ENCODE peak calls at places on chromosomes 16 and 17, in seven cellular contexts. One of them, this sample, is unnamed. For H3K4me1, the result is how much of the 10 kb centered on the place peaks cover.

GRCh38 chr17:81824595-81824994 is 8.5 kb downstream of the MCRIP1 start:
- DNase-seq in adrenal gland: no peak
- DNase-seq in tibial artery: no peak
- DNase-seq in mesendoderm: no peak
- DNase-seq in small intestine: no peak
- DNase-seq in upper lobe of right lung: no peak
- DNase-seq in psoas muscle: no peak
- DNase-seq in this sample: no peak

GRCh38 chr17:63961355-63962207 is 11.1 kb downstream of the SCN4A start:
- DNase-seq in adrenal gland: peak
- DNase-seq in tibial artery: peak
- DNase-seq in mesendoderm: peak
- DNase-seq in small intestine: peak
- DNase-seq in upper lobe of right lung: peak
- DNase-seq in psoas muscle: peak
- DNase-seq in this sample: peak

GRCh38 chr16:81437860-81438259 is 6.7 kb upstream of the CMIP start:
- DNase-seq in adrenal gland: no peak
- DNase-seq in tibial artery: no peak
- DNase-seq in mesendoderm: no peak
- DNase-seq in small intestine: no peak
- DNase-seq in upper lobe of right lung: no peak
- DNase-seq in psoas muscle: no peak
- DNase-seq in this sample: peak

GRCh38 chr17:68514809-68515208 is 2.6 kb downstream of the PRKAR1A start:
- DNase-seq in adrenal gland: no peak
- DNase-seq in tibial artery: no peak
- DNase-seq in mesendoderm: peak
- DNase-seq in small intestine: no peak
- DNase-seq in upper lobe of right lung: no peak
- DNase-seq in psoas muscle: no peak
- DNase-seq in this sample: no peak

GRCh38 chr16:49793244-49793643 is 62.7 kb downstream of the ZNF423 start:
- DNase-seq in adrenal gland: no peak
- DNase-seq in tibial artery: no peak
- DNase-seq in mesendoderm: no peak
- DNase-seq in small intestine: no peak
- DNase-seq in upper lobe of right lung: no peak
- DNase-seq in psoas muscle: no peak
- DNase-seq in this sample: no peak

GRCh38 chr16:85327731-85328664 is 215.7 kb upstream of the CIBAR2 start:
- DNase-seq in adrenal gland: no peak
- DNase-seq in tibial artery: no peak
- DNase-seq in mesendoderm: peak
- DNase-seq in small intestine: no peak
- DNase-seq in upper lobe of right lung: peak
- DNase-seq in psoas muscle: no peak
- DNase-seq in this sample: no peak

GRCh38 chr16:75455677-75456076 is 8.8 kb downstream of the TMEM170A start:
- DNase-seq in adrenal gland: no peak
- DNase-seq in tibial artery: no peak
- DNase-seq in mesendoderm: no peak
- DNase-seq in small intestine: no peak
- DNase-seq in upper lobe of right lung: peak
- DNase-seq in psoas muscle: no peak
- DNase-seq in this sample: no peak

GRCh38 chr16:70434489-70435260 is 4.2 kb downstream of the ST3GAL2 start:
- DNase-seq in adrenal gland: no peak
- DNase-seq in tibial artery: no peak
- DNase-seq in mesendoderm: no peak
- DNase-seq in small intestine: no peak
- DNase-seq in upper lobe of right lung: no peak
- DNase-seq in psoas muscle: no peak
- DNase-seq in this sample: no peak

GRCh38 chr17:58107306-58107705 is 24.1 kb downstream of the DYNLL2 start:
- DNase-seq in adrenal gland: no peak
- DNase-seq in tibial artery: no peak
- DNase-seq in mesendoderm: no peak
- DNase-seq in small intestine: no peak
- DNase-seq in upper lobe of right lung: no peak
- DNase-seq in psoas muscle: no peak
- DNase-seq in this sample: no peak

GRCh38 chr16:85281181-85281580 is 168.9 kb upstream of the CIBAR2 start:
- DNase-seq in adrenal gland: no peak
- DNase-seq in tibial artery: no peak
- DNase-seq in mesendoderm: no peak
- DNase-seq in small intestine: no peak
- DNase-seq in upper lobe of right lung: no peak
- DNase-seq in psoas muscle: no peak
- DNase-seq in this sample: no peak

GRCh38 chr17:535165-535564 is 179.5 kb downstream of the VPS53 start:
- DNase-seq in adrenal gland: no peak
- DNase-seq in tibial artery: no peak
- DNase-seq in mesendoderm: no peak
- DNase-seq in small intestine: no peak
- DNase-seq in upper lobe of right lung: no peak
- DNase-seq in psoas muscle: no peak
- DNase-seq in this sample: no peak

GRCh38 chr17:75517277-75517865 is 1.0 kb downstream of the TSEN54 start:
- DNase-seq in adrenal gland: peak
- DNase-seq in tibial artery: no peak
- DNase-seq in mesendoderm: peak
- DNase-seq in small intestine: peak
- DNase-seq in upper lobe of right lung: peak
- DNase-seq in psoas muscle: no peak
- DNase-seq in this sample: no peak

GRCh38 chr16:12613131-12613991 is 190.3 kb downstream of the CPPED1 start:
- DNase-seq in adrenal gland: peak
- DNase-seq in tibial artery: no peak
- DNase-seq in mesendoderm: peak
- DNase-seq in small intestine: peak
- DNase-seq in upper lobe of right lung: no peak
- DNase-seq in psoas muscle: no peak
- DNase-seq in this sample: no peak

GRCh38 chr16:54459509-54460235 is 173.1 kb upstream of the IRX3 start:
- DNase-seq in adrenal gland: no peak
- DNase-seq in tibial artery: no peak
- DNase-seq in mesendoderm: no peak
- DNase-seq in small intestine: no peak
- DNase-seq in upper lobe of right lung: no peak
- DNase-seq in psoas muscle: no peak
- DNase-seq in this sample: no peak

GRCh38 chr16:4042581-4042980 is 73.7 kb downstream of the ADCY9 start:
- DNase-seq in adrenal gland: no peak
- DNase-seq in tibial artery: no peak
- DNase-seq in mesendoderm: no peak
- DNase-seq in small intestine: no peak
- DNase-seq in upper lobe of right lung: no peak
- DNase-seq in psoas muscle: no peak
- DNase-seq in this sample: no peak

GRCh38 chr17:72461757-72462156 is 340.9 kb downstream of the SOX9 start:
- DNase-seq in adrenal gland: no peak
- DNase-seq in tibial artery: no peak
- DNase-seq in mesendoderm: no peak
- DNase-seq in small intestine: no peak
- DNase-seq in upper lobe of right lung: no peak
- DNase-seq in psoas muscle: no peak
- DNase-seq in this sample: no peak

GRCh38 chr17:72462396-72462795 is 341.6 kb downstream of the SOX9 start:
- DNase-seq in adrenal gland: no peak
- DNase-seq in tibial artery: no peak
- DNase-seq in mesendoderm: no peak
- DNase-seq in small intestine: no peak
- DNase-seq in upper lobe of right lung: no peak
- DNase-seq in psoas muscle: no peak
- DNase-seq in this sample: no peak

GRCh38 chr17:72458301-72458700 is 337.5 kb downstream of the SOX9 start:
- DNase-seq in adrenal gland: no peak
- DNase-seq in tibial artery: no peak
- DNase-seq in mesendoderm: no peak
- DNase-seq in small intestine: no peak
- DNase-seq in upper lobe of right lung: no peak
- DNase-seq in psoas muscle: no peak
- DNase-seq in this sample: no peak

GRCh38 chr17:72462814-72463213 is 342.0 kb downstream of the SOX9 start:
- DNase-seq in adrenal gland: no peak
- DNase-seq in tibial artery: no peak
- DNase-seq in mesendoderm: no peak
- DNase-seq in small intestine: no peak
- DNase-seq in upper lobe of right lung: no peak
- DNase-seq in psoas muscle: no peak
- DNase-seq in this sample: no peak

GRCh38 chr17:72460711-72461110 is 339.9 kb downstream of the SOX9 start:
- DNase-seq in adrenal gland: no peak
- DNase-seq in tibial artery: no peak
- DNase-seq in mesendoderm: no peak
- DNase-seq in small intestine: no peak
- DNase-seq in upper lobe of right lung: no peak
- DNase-seq in psoas muscle: no peak
- DNase-seq in this sample: no peak
- H3K4me1 ChIP-seq in adrenal gland: under half
- H3K4me1 ChIP-seq in tibial artery: under half
- H3K4me1 ChIP-seq in mesendoderm: under half
- H3K4me1 ChIP-seq in small intestine: under half
- H3K4me1 ChIP-seq in upper lobe of right lung: under half
- H3K4me1 ChIP-seq in psoas muscle: under half
- H3K4me1 ChIP-seq in this sample: half or more

DNA sequence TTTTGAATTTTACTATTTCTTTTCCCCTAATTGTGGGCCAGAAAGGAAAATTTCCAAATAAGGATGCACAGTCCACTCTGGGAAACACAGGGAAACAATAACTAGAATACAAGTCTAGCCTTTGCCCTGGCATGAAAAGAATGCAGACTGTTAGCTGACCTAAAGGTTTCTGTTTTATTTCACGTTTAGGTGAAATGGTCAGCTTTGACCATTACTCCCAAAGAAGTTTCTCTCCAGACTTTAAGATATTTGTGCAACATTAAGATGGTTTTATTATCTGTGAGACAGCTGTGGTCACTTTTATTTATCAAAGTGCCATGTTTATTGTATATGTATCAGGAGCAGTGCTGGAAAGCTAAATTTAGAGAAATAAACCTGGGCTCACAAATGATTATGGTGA is 163.9 kb downstream of the SPECC1 start:
- DNase-seq in adrenal gland: no peak
- DNase-seq in tibial artery: no peak
- DNase-seq in mesendoderm: no peak
- DNase-seq in small intestine: no peak
- DNase-seq in upper lobe of right lung: no peak
- DNase-seq in psoas muscle: no peak
- DNase-seq in this sample: no peak
- H3K4me3 ChIP-seq in adrenal gland: no peak
- H3K4me3 ChIP-seq in tibial artery: no peak
- H3K4me3 ChIP-seq in mesendoderm: no peak
- H3K4me3 ChIP-seq in small intestine: no peak
- H3K4me3 ChIP-seq in upper lobe of right lung: no peak
- H3K4me3 ChIP-seq in psoas muscle: no peak
- H3K4me3 ChIP-seq in this sample: no peak

GRCh38 chr16:73066321-73066926 is 18.5 kb upstream of the ZFHX3 start:
- DNase-seq in adrenal gland: no peak
- DNase-seq in tibial artery: no peak
- DNase-seq in mesendoderm: no peak
- DNase-seq in small intestine: no peak
- DNase-seq in upper lobe of right lung: no peak
- DNase-seq in psoas muscle: no peak
- DNase-seq in this sample: no peak

GRCh38 chr16:73069581-73070262 is 21.8 kb upstream of the ZFHX3 start:
- DNase-seq in adrenal gland: no peak
- DNase-seq in tibial artery: no peak
- DNase-seq in mesendoderm: no peak
- DNase-seq in small intestine: no peak
- DNase-seq in upper lobe of right lung: no peak
- DNase-seq in psoas muscle: no peak
- DNase-seq in this sample: no peak

GRCh38 chr16:73066927-73067670 is 19.2 kb upstream of the ZFHX3 start:
- DNase-seq in adrenal gland: peak
- DNase-seq in tibial artery: no peak
- DNase-seq in mesendoderm: no peak
- DNase-seq in small intestine: peak
- DNase-seq in upper lobe of right lung: no peak
- DNase-seq in psoas muscle: no peak
- DNase-seq in this sample: no peak

GRCh38 chr16:73068546-73069401 is 20.8 kb upstream of the ZFHX3 start:
- DNase-seq in adrenal gland: peak
- DNase-seq in tibial artery: peak
- DNase-seq in mesendoderm: no peak
- DNase-seq in small intestine: no peak
- DNase-seq in upper lobe of right lung: peak
- DNase-seq in psoas muscle: peak
- DNase-seq in this sample: peak

GRCh38 chr16:73067671-73068545 is 20.0 kb upstream of the ZFHX3 start:
- DNase-seq in adrenal gland: no peak
- DNase-seq in tibial artery: no peak
- DNase-seq in mesendoderm: no peak
- DNase-seq in small intestine: no peak
- DNase-seq in upper lobe of right lung: no peak
- DNase-seq in psoas muscle: no peak
- DNase-seq in this sample: no peak
- H3K4me1 ChIP-seq in adrenal gland: under half
- H3K4me1 ChIP-seq in tibial artery: under half
- H3K4me1 ChIP-seq in mesendoderm: under half
- H3K4me1 ChIP-seq in small intestine: under half
- H3K4me1 ChIP-seq in upper lobe of right lung: half or more
- H3K4me1 ChIP-seq in psoas muscle: under half
- H3K4me1 ChIP-seq in this sample: under half

GRCh38 chr16:10088380-10088793 is 93.8 kb downstream of the GRIN2A start:
- DNase-seq in adrenal gland: no peak
- DNase-seq in tibial artery: peak
- DNase-seq in mesendoderm: no peak
- DNase-seq in small intestine: no peak
- DNase-seq in upper lobe of right lung: no peak
- DNase-seq in psoas muscle: no peak
- DNase-seq in this sample: peak

GRCh38 chr16:10087151-10087550 is 95.1 kb downstream of the GRIN2A start:
- DNase-seq in adrenal gland: no peak
- DNase-seq in tibial artery: no peak
- DNase-seq in mesendoderm: no peak
- DNase-seq in small intestine: no peak
- DNase-seq in upper lobe of right lung: no peak
- DNase-seq in psoas muscle: no peak
- DNase-seq in this sample: no peak

GRCh38 chr16:10093564-10093963 is 88.7 kb downstream of the GRIN2A start:
- DNase-seq in adrenal gland: no peak
- DNase-seq in tibial artery: no peak
- DNase-seq in mesendoderm: no peak
- DNase-seq in small intestine: no peak
- DNase-seq in upper lobe of right lung: no peak
- DNase-seq in psoas muscle: no peak
- DNase-seq in this sample: no peak

GRCh38 chr16:10086620-10087019 is 95.6 kb downstream of the GRIN2A start:
- DNase-seq in adrenal gland: no peak
- DNase-seq in tibial artery: no peak
- DNase-seq in mesendoderm: no peak
- DNase-seq in small intestine: no peak
- DNase-seq in upper lobe of right lung: no peak
- DNase-seq in psoas muscle: no peak
- DNase-seq in this sample: no peak

DNA sequence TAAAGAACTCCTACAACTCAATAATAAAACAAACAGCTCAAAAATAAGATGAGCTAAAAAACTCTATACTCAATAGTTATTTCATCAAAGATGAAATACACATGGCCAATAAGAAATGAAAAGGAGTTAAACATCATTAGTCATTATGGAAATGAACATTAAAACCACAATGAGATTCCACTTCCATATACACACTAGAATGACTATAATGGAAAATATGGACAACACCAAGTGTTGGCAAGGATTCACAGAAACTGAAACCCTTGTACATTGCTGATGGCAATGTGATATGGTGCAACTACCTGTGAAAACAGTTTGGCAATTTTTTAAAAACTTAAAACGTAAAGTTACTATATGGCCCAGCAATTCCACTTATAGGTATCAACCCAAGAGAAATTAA is 91.4 kb downstream of the GRIN2A start:
- DNase-seq in adrenal gland: no peak
- DNase-seq in tibial artery: no peak
- DNase-seq in mesendoderm: no peak
- DNase-seq in small intestine: no peak
- DNase-seq in upper lobe of right lung: no peak
- DNase-seq in psoas muscle: no peak
- DNase-seq in this sample: no peak
- H3K4me3 ChIP-seq in adrenal gland: no peak
- H3K4me3 ChIP-seq in tibial artery: no peak
- H3K4me3 ChIP-seq in mesendoderm: no peak
- H3K4me3 ChIP-seq in small intestine: no peak
- H3K4me3 ChIP-seq in upper lobe of right lung: no peak
- H3K4me3 ChIP-seq in psoas muscle: no peak
- H3K4me3 ChIP-seq in this sample: no peak

This sample was measured in body of pancreas.